ENCODE peak calls at places on chromosome 1, in five cellular contexts. W is NCI-H2029 treated with DMSO at 0.1 percent for 48 hours; B is CD8-positive, alpha-beta memory T cell; C is COR-L47; X is esophagus squamous epithelium. E is an unnamed sample.
A peak's percentile ranks its signal among the peaks of the same experiment; 100 is the strongest.

GRCh38 chr1:182175340-182176068 is 114.0 kb upstream of the ZNF648 start:
- DNase-seq in X (no peak), W (peak; percentile 94), B (no peak), C (no peak), E (peak; percentile 42)

GRCh38 chr1:112557385-112557784 is 48.6 kb downstream of the WNT2B start:
- DNase-seq in C (no peak), W (no peak), X (no peak), B (no peak), E (no peak)

GRCh38 chr1:100277866-100278265 is 11.8 kb downstream of the RTCA start:
- DNase-seq in B (no peak), W (no peak), X (no peak), C (no peak), E (no peak)

GRCh38 chr1:58585591-58586151 is 8.6 kb upstream of the TACSTD2 start:
- DNase-seq in B (no peak), C (no peak), W (no peak), X (no peak), E (no peak)

GRCh38 chr1:8671313-8671917 is 146.0 kb downstream of the RERE start:
- DNase-seq in X (no peak), C (peak; percentile 55), W (peak; percentile 30), B (no peak), E (peak; percentile 24)

GRCh38 chr1:116412480-116412798 is 39.4 kb downstream of the ATP1A1 start:
- DNase-seq in B (no peak), C (no peak), X (no peak), W (no peak), E (no peak)

GRCh38 chr1:205934788-205935187 is 8.5 kb downstream of the SLC26A9 start:
- DNase-seq in B (no peak), W (peak; percentile 89), C (no peak), X (no peak), E (no peak)

GRCh38 chr1:186476306-186477040 is 15.6 kb upstream of the PDC start:
- DNase-seq in X (no peak), C (no peak), B (no peak), W (no peak), E (no peak)

GRCh38 chr1:205450448-205450847 is 5.4 kb downstream of the BLACAT1 start:
- DNase-seq in W (no peak), C (no peak), X (no peak), B (no peak), E (no peak)

GRCh38 chr1:231683439-231684165 is 57.0 kb downstream of the DISC1 start:
- DNase-seq in X (no peak), C (peak; percentile 87), W (peak; percentile 62), B (no peak), E (no peak)

GRCh38 chr1:100347009-100347966 is 5.0 kb upstream of the CDC14A start:
- DNase-seq in W (no peak), C (no peak), X (no peak), B (no peak), E (no peak)

GRCh38 chr1:61474963-61475362 is 250.0 kb downstream of the TM2D1 start:
- DNase-seq in C (no peak), W (no peak), B (no peak), X (no peak), E (no peak)

GRCh38 chr1:3530086-3530930 is 75.8 kb downstream of the ARHGEF16 start:
- DNase-seq in C (peak; percentile 26), B (no peak), W (no peak), X (no peak), E (no peak)

GRCh38 chr1:223221686-223222085 is 78.6 kb upstream of the TLR5 start:
- DNase-seq in X (no peak), C (no peak), B (no peak), W (no peak), E (no peak)

GRCh38 chr1:41980872-41981653 is 62.3 kb upstream of the HIVEP3 start:
- DNase-seq in X (no peak), B (no peak), C (no peak), W (no peak), E (no peak)

GRCh38 chr1:41925712-41926111 is 7.0 kb upstream of the HIVEP3 start:
- DNase-seq in B (no peak), W (peak; percentile 54), C (peak; percentile 33), X (no peak), E (peak; percentile 57)

GRCh38 chr1:163303561-163303960 is 18.2 kb upstream of the NUF2 start:
- DNase-seq in X (no peak), W (no peak), B (no peak), C (no peak), E (no peak)

GRCh38 chr1:183989078-183989577 is 48.4 kb downstream of the COLGALT2 start:
- DNase-seq in W (no peak), B (no peak), X (no peak), C (no peak), E (no peak)

GRCh38 chr1:78054972-78055371 is 9.2 kb downstream of the GIPC2 start:
- DNase-seq in W (no peak), X (no peak), B (no peak), C (no peak), E (no peak)

GRCh38 chr1:22140681-22141080 is 2.2 kb downstream of the WNT4 start:
- DNase-seq in X (no peak), C (no peak), W (no peak), B (no peak), E (no peak)

GRCh38 chr1:63119575-63120155 is 202.7 kb upstream of the FOXD3 start:
- DNase-seq in W (no peak), B (no peak), C (no peak), X (no peak), E (no peak)

GRCh38 chr1:226643167-226643566 is 94.6 kb downstream of the STUM start:
- DNase-seq in C (no peak), X (no peak), B (no peak), W (no peak), E (no peak)

GRCh38 chr1:30241681-30242080 is 481.7 kb downstream of the MATN1 start:
- DNase-seq in X (no peak), C (no peak), W (no peak), B (no peak), E (no peak)

GRCh38 chr1:154749078-154749760 is 120.9 kb downstream of the KCNN3 start:
- DNase-seq in B (no peak), W (no peak), X (no peak), C (peak; percentile 16), E (no peak)

GRCh38 chr1:187476671-187477070 is 647.9 kb downstream of the PLA2G4A start:
- DNase-seq in B (no peak), C (no peak), W (no peak), X (no peak), E (no peak)

GRCh38 chr1:8584316-8584715 is 233.1 kb downstream of the RERE start:
- DNase-seq in W (no peak), C (no peak), B (no peak), X (no peak), E (no peak)

GRCh38 chr1:115239148-115239820 is 98.8 kb downstream of the NGF start:
- DNase-seq in C (no peak), W (no peak), B (no peak), X (no peak), E (no peak)

GRCh38 chr1:32474954-32475353 is 10.1 kb downstream of the ZBTB8B start:
- DNase-seq in X (no peak), C (no peak), B (no peak), W (peak; percentile 89), E (no peak)

GRCh38 chr1:22048351-22049192 is 3.9 kb upstream of the CDC42 start:
- DNase-seq in X (no peak), C (no peak), B (no peak), W (no peak), E (no peak)

GRCh38 chr1:150925080-150925479 is 1.1 kb upstream of the SETDB1 start:
- DNase-seq in X (no peak), C (no peak), B (no peak), W (no peak), E (no peak)

GRCh38 chr1:205515781-205516253 is 11.3 kb downstream of the CDK18 start:
- DNase-seq in X (no peak), W (no peak), B (no peak), C (no peak), E (no peak)

GRCh38 chr1:171740356-171740863 is 1.5 kb downstream of the VAMP4 start:
- DNase-seq in W (no peak), B (no peak), C (no peak), X (no peak), E (no peak)

GRCh38 chr1:104084380-104084779 is 334.7 kb downstream of the AMY1C start:
- DNase-seq in B (no peak), X (no peak), W (no peak), C (no peak), E (no peak)

GRCh38 chr1:36570016-36570415 is 87.3 kb upstream of the CSF3R start:
- DNase-seq in B (no peak), C (no peak), W (no peak), X (no peak), E (no peak)

GRCh38 chr1:158998781-158999161 is 10.9 kb upstream of the IFI16 start:
- DNase-seq in B (no peak), C (peak; percentile 2), W (peak; percentile 72), X (no peak), E (peak; percentile 1)

GRCh38 chr1:65959896-65960295 is 167.2 kb downstream of the PDE4B start:
- DNase-seq in C (no peak), B (no peak), X (no peak), W (no peak), E (no peak)

GRCh38 chr1:202684716-202685115 is 25.5 kb downstream of the SYT2 start:
- DNase-seq in W (no peak), C (no peak), B (no peak), X (no peak), E (no peak)